ENCODE peak calls at places on chromosomes 1 and 21, in nine cellular contexts. X, Z, P, A, V, M, Y, I and W are unnamed samples.

GRCh38 chr1:164589961-164590507 is 31.1 kb downstream of the PBX1 start:
- DNase-seq in A (no peak), Y (no peak), P (no peak), Z (no peak), M (no peak), X (no peak), I (no peak), V (no peak), W (no peak)

GRCh38 chr1:38451541-38451993 is 405.0 kb upstream of the POU3F1 start:
- DNase-seq in X (peak), P (no peak), Y (no peak), I (no peak), Z (no peak), M (no peak), A (no peak), V (no peak), W (no peak)

GRCh38 chr21:42499430-42500106 is 3.5 kb upstream of the RSPH1 start:
- DNase-seq in Y (no peak), X (no peak), P (no peak), V (no peak), I (no peak), A (no peak), M (no peak), Z (no peak), W (no peak)

GRCh38 chr1:154739654-154740053 is 130.4 kb downstream of the KCNN3 start:
- DNase-seq in X (no peak), M (no peak), V (no peak), Z (no peak), P (no peak), A (peak), I (no peak), Y (no peak), W (no peak)

GRCh38 chr1:28971980-28972771 is 57.8 kb downstream of the EPB41 start:
- DNase-seq in Y (no peak), I (no peak), P (no peak), Z (no peak), X (peak), A (peak), V (peak), M (no peak), W (no peak)

GRCh38 chr1:243465738-243466137 is 209.9 kb downstream of the SDCCAG8 start:
- DNase-seq in A (no peak), M (no peak), X (peak), P (no peak), I (no peak), V (no peak), Y (no peak), Z (no peak), W (no peak)

GRCh38 chr1:161834967-161835366 is 68.8 kb downstream of the ATF6 start:
- DNase-seq in X (no peak), M (no peak), Y (no peak), A (no peak), I (no peak), P (no peak), Z (no peak), V (no peak), W (no peak)

GRCh38 chr1:156926175-156926574 is 5.7 kb downstream of the LRRC71 start:
- DNase-seq in Y (no peak), V (peak), I (no peak), A (peak), Z (no peak), X (peak), P (no peak), M (no peak), W (no peak)

GRCh38 chr1:6025269-6026094 is 20.2 kb upstream of the KCNAB2 start:
- DNase-seq in M (no peak), X (peak), Y (no peak), V (no peak), A (no peak), Z (no peak), P (no peak), I (no peak), W (no peak)

GRCh38 chr21:35222021-35222420 is 172.9 kb upstream of the RUNX1 start:
- DNase-seq in A (no peak), P (no peak), Y (no peak), Z (no peak), I (no peak), X (no peak), V (no peak), M (no peak), W (no peak)

GRCh38 chr1:211630236-211631081 is 45.0 kb downstream of the NEK2 start:
- DNase-seq in M (peak), I (no peak), X (peak), Z (no peak), V (no peak), Y (no peak), P (no peak), A (peak), W (peak)

GRCh38 chr1:7808253-7808844 is 24.3 kb downstream of the PER3 start:
- DNase-seq in P (no peak), X (peak), Z (no peak), A (no peak), Y (no peak), V (no peak), I (no peak), M (peak), W (no peak)

GRCh38 chr1:19456915-19457554 is 28.3 kb downstream of the CAPZB start:
- DNase-seq in P (no peak), I (no peak), A (no peak), M (no peak), Y (no peak), Z (no peak), X (peak), V (no peak), W (no peak)

GRCh38 chr1:232462200-232462599 is 167.7 kb downstream of the SIPA1L2 start:
- DNase-seq in X (peak), V (no peak), I (no peak), P (no peak), Z (no peak), M (no peak), Y (no peak), A (peak), W (no peak)